ENCODE peak calls at places on chromosomes 7 and 10, in eight cellular contexts. One of them, this sample, is unnamed.

GRCh38 chr10:24872790-24873182 is 79.6 kb downstream of the PRTFDC1 start:
- DNase-seq in activated CD8-positive, alpha-beta memory T cell treated with anti-CD3 and anti-CD28 coated beads for 24 hours: no peak
- DNase-seq in cardiac muscle cell: no peak
- DNase-seq in D341Med: no peak
- DNase-seq in AG09309: no peak
- DNase-seq in LoVo: no peak
- DNase-seq in activated naive CD4-positive, alpha-beta T cell: no peak
- DNase-seq in endodermal cell: no peak
- DNase-seq in this sample: no peak

GRCh38 chr7:82697897-82698296 is 254.3 kb upstream of the CACNA2D1 start:
- DNase-seq in activated CD8-positive, alpha-beta memory T cell treated with anti-CD3 and anti-CD28 coated beads for 24 hours: no peak
- DNase-seq in cardiac muscle cell: peak
- DNase-seq in D341Med: no peak
- DNase-seq in AG09309: no peak
- DNase-seq in LoVo: peak
- DNase-seq in activated naive CD4-positive, alpha-beta T cell: no peak
- DNase-seq in endodermal cell: no peak
- DNase-seq in this sample: no peak

GRCh38 chr10:125205431-125205830 is 45.1 kb upstream of the CTBP2 start:
- DNase-seq in activated CD8-positive, alpha-beta memory T cell treated with anti-CD3 and anti-CD28 coated beads for 24 hours: no peak
- DNase-seq in cardiac muscle cell: no peak
- DNase-seq in D341Med: no peak
- DNase-seq in AG09309: no peak
- DNase-seq in LoVo: no peak
- DNase-seq in activated naive CD4-positive, alpha-beta T cell: no peak
- DNase-seq in endodermal cell: peak
- DNase-seq in this sample: no peak

GRCh38 chr10:115939101-115939815 is 333.7 kb downstream of the GFRA1 start:
- DNase-seq in activated CD8-positive, alpha-beta memory T cell treated with anti-CD3 and anti-CD28 coated beads for 24 hours: no peak
- DNase-seq in cardiac muscle cell: no peak
- DNase-seq in D341Med: no peak
- DNase-seq in AG09309: no peak
- DNase-seq in LoVo: no peak
- DNase-seq in activated naive CD4-positive, alpha-beta T cell: no peak
- DNase-seq in endodermal cell: no peak
- DNase-seq in this sample: no peak

GRCh38 chr7:101186194-101186593 is 6.1 kb upstream of the NAT16 start:
- DNase-seq in activated CD8-positive, alpha-beta memory T cell treated with anti-CD3 and anti-CD28 coated beads for 24 hours: no peak
- DNase-seq in cardiac muscle cell: no peak
- DNase-seq in D341Med: no peak
- DNase-seq in AG09309: no peak
- DNase-seq in LoVo: no peak
- DNase-seq in activated naive CD4-positive, alpha-beta T cell: no peak
- DNase-seq in endodermal cell: no peak
- DNase-seq in this sample: no peak

GRCh38 chr7:83060218-83060617 is 102.5 kb downstream of the PCLO start:
- DNase-seq in activated CD8-positive, alpha-beta memory T cell treated with anti-CD3 and anti-CD28 coated beads for 24 hours: no peak
- DNase-seq in cardiac muscle cell: no peak
- DNase-seq in D341Med: peak
- DNase-seq in AG09309: no peak
- DNase-seq in LoVo: no peak
- DNase-seq in activated naive CD4-positive, alpha-beta T cell: no peak
- DNase-seq in endodermal cell: no peak
- DNase-seq in this sample: no peak

GRCh38 chr10:49105076-49105475 is 10.2 kb downstream of the VSTM4 start:
- DNase-seq in activated CD8-positive, alpha-beta memory T cell treated with anti-CD3 and anti-CD28 coated beads for 24 hours: no peak
- DNase-seq in cardiac muscle cell: no peak
- DNase-seq in D341Med: no peak
- DNase-seq in AG09309: no peak
- DNase-seq in LoVo: no peak
- DNase-seq in activated naive CD4-positive, alpha-beta T cell: no peak
- DNase-seq in endodermal cell: no peak
- DNase-seq in this sample: no peak

GRCh38 chr7:102189756-102190155 is 96.9 kb upstream of the SH2B2 start:
- DNase-seq in activated CD8-positive, alpha-beta memory T cell treated with anti-CD3 and anti-CD28 coated beads for 24 hours: no peak
- DNase-seq in cardiac muscle cell: no peak
- DNase-seq in D341Med: no peak
- DNase-seq in AG09309: no peak
- DNase-seq in LoVo: no peak
- DNase-seq in activated naive CD4-positive, alpha-beta T cell: no peak
- DNase-seq in endodermal cell: no peak
- DNase-seq in this sample: no peak

GRCh38 chr10:17479822-17480221 is 25.4 kb upstream of the ST8SIA6 start:
- DNase-seq in activated CD8-positive, alpha-beta memory T cell treated with anti-CD3 and anti-CD28 coated beads for 24 hours: no peak
- DNase-seq in cardiac muscle cell: no peak
- DNase-seq in D341Med: no peak
- DNase-seq in AG09309: no peak
- DNase-seq in LoVo: no peak
- DNase-seq in activated naive CD4-positive, alpha-beta T cell: no peak
- DNase-seq in endodermal cell: no peak
- DNase-seq in this sample: no peak

GRCh38 chr10:80468002-80468401 is 13.9 kb downstream of the TSPAN14 start:
- DNase-seq in activated CD8-positive, alpha-beta memory T cell treated with anti-CD3 and anti-CD28 coated beads for 24 hours: peak
- DNase-seq in cardiac muscle cell: no peak
- DNase-seq in D341Med: no peak
- DNase-seq in AG09309: no peak
- DNase-seq in LoVo: no peak
- DNase-seq in activated naive CD4-positive, alpha-beta T cell: peak
- DNase-seq in endodermal cell: peak
- DNase-seq in this sample: peak

GRCh38 chr10:27659786-27660185 is 85.8 kb downstream of the MKX start:
- DNase-seq in activated CD8-positive, alpha-beta memory T cell treated with anti-CD3 and anti-CD28 coated beads for 24 hours: no peak
- DNase-seq in cardiac muscle cell: no peak
- DNase-seq in D341Med: no peak
- DNase-seq in AG09309: no peak
- DNase-seq in LoVo: no peak
- DNase-seq in activated naive CD4-positive, alpha-beta T cell: no peak
- DNase-seq in endodermal cell: peak
- DNase-seq in this sample: no peak

GRCh38 chr7:28181921-28182517 is 1.4 kb upstream of the JAZF1 start:
- DNase-seq in activated CD8-positive, alpha-beta memory T cell treated with anti-CD3 and anti-CD28 coated beads for 24 hours: no peak
- DNase-seq in cardiac muscle cell: no peak
- DNase-seq in D341Med: no peak
- DNase-seq in AG09309: no peak
- DNase-seq in LoVo: no peak
- DNase-seq in activated naive CD4-positive, alpha-beta T cell: no peak
- DNase-seq in endodermal cell: no peak
- DNase-seq in this sample: no peak

GRCh38 chr7:116316838-116317612 is 106.7 kb downstream of the TES start:
- DNase-seq in activated CD8-positive, alpha-beta memory T cell treated with anti-CD3 and anti-CD28 coated beads for 24 hours: no peak
- DNase-seq in cardiac muscle cell: peak
- DNase-seq in D341Med: no peak
- DNase-seq in AG09309: peak
- DNase-seq in LoVo: peak
- DNase-seq in activated naive CD4-positive, alpha-beta T cell: no peak
- DNase-seq in endodermal cell: peak
- DNase-seq in this sample: no peak

This sample was measured in endothelial cell.